ENCODE peak calls at places on chromosomes 11 and 22, in nine cellular contexts. A is dorsolateral prefrontal cortex, H is pancreas, V is astrocyte, G is cardiac muscle cell, S is heart right ventricle, J is endothelial cell, M is PC-3, R is GM10248. Q is an unnamed sample.

GRCh38 chr22:37267661-37268413 is 14.5 kb upstream of the CYTH4 start:
- DNase-seq in M (no peak), A (no peak), V (no peak), H (no peak), G (no peak), R (no peak), J (no peak), S (no peak), Q (no peak)

GRCh38 chr22:36493690-36494110 is 12.3 kb upstream of the TXN2 start:
- DNase-seq in H (no peak), R (peak), A (no peak), G (no peak), M (no peak), J (no peak), V (no peak), S (peak), Q (no peak)

GRCh38 chr22:20063271-20064139 is 16.5 kb upstream of the DGCR8 start:
- DNase-seq in A (no peak), H (no peak), J (no peak), S (no peak), M (no peak), V (no peak), G (no peak), R (no peak), Q (no peak)

GRCh38 chr11:86938900-86939880 is 16.0 kb downstream of the FZD4 start:
- DNase-seq in R (peak), H (no peak), M (peak), A (no peak), S (peak), G (peak), J (peak), V (no peak), Q (peak)

GRCh38 chr11:119263352-119263940 is 53.5 kb downstream of the MCAM start:
- DNase-seq in M (no peak), G (peak), J (no peak), S (no peak), A (no peak), H (no peak), R (peak), V (no peak), Q (no peak)

GRCh38 chr11:66219846-66220565 is 48.4 kb upstream of the RAB1B start:
- DNase-seq in G (no peak), M (no peak), J (no peak), A (peak), V (no peak), R (no peak), S (no peak), H (no peak), Q (no peak)

GRCh38 chr22:19691721-19692341 is 22.5 kb upstream of the SEPTIN5 start:
- DNase-seq in H (no peak), R (no peak), M (peak), G (peak), J (no peak), S (no peak), A (no peak), V (peak), Q (peak)

GRCh38 chr11:118120793-118121192 is 31.8 kb downstream of the SCN4B start:
- DNase-seq in S (no peak), A (no peak), H (no peak), G (no peak), R (no peak), J (no peak), M (no peak), V (no peak), Q (no peak)

GRCh38 chr22:47632646-47633045 is 870.2 kb downstream of the TBC1D22A start:
- DNase-seq in R (no peak), G (no peak), S (no peak), J (no peak), V (no peak), A (no peak), M (peak), H (no peak), Q (no peak)

GRCh38 chr11:132140056-132140455 is 769.6 kb downstream of the NTM start:
- DNase-seq in R (no peak), A (no peak), V (no peak), H (no peak), S (no peak), G (no peak), M (no peak), J (no peak), Q (no peak)

GRCh38 chr11:12278766-12279671 is 98.4 kb upstream of the PARVA start:
- DNase-seq in H (no peak), G (no peak), A (no peak), S (no peak), V (no peak), M (no peak), J (no peak), R (no peak), Q (no peak)

GRCh38 chr11:50412832-50413231 is 380.2 kb downstream of the OR4C45 start:
- DNase-seq in H (no peak), M (no peak), J (no peak), R (no peak), G (no peak), A (no peak), V (no peak), S (no peak), Q (no peak)

GRCh38 chr11:130765369-130765768 is 150.9 kb downstream of the SNX19 start:
- DNase-seq in M (no peak), R (no peak), V (no peak), A (no peak), G (no peak), H (no peak), J (no peak), S (no peak), Q (no peak)

GRCh38 chr11:66886671-66887221 is 29.9 kb downstream of the LRFN4 start:
- DNase-seq in J (no peak), G (peak), M (no peak), V (peak), S (peak), A (no peak), H (no peak), R (no peak), Q (peak)

GRCh38 chr11:110951041-110951440 is 238.8 kb upstream of the ARHGAP20 start:
- DNase-seq in R (no peak), S (no peak), M (no peak), J (no peak), G (no peak), A (no peak), H (no peak), V (no peak), Q (no peak)
- TF ChIP-seq CTCF in R (no peak), S (no peak), M (no peak), J (no peak), G (no peak), A (no peak), H (no peak), V (no peak), Q (no peak)

GRCh38 chr22:32410459-32410858 is 1.6 kb downstream of the RTCB start:
- DNase-seq in H (no peak), V (no peak), J (no peak), A (no peak), S (no peak), M (peak), R (no peak), G (no peak), Q (no peak)

GRCh38 chr22:32416556-32417085 is 4.6 kb upstream of the RTCB start:
- DNase-seq in H (no peak), V (no peak), G (peak), R (no peak), M (no peak), S (no peak), A (no peak), J (no peak), Q (no peak)

GRCh38 chr22:32411829-32412592 is at the start of gene RTCB:
- DNase-seq in J (peak), S (peak), G (peak), H (peak), R (peak), A (peak), V (peak), M (peak), Q (peak)

GRCh38 chr22:32411388-32411787 is 659 bp downstream of the RTCB start:
- DNase-seq in G (peak), H (no peak), A (no peak), M (peak), J (no peak), V (peak), S (no peak), R (no peak), Q (no peak)

DNA sequence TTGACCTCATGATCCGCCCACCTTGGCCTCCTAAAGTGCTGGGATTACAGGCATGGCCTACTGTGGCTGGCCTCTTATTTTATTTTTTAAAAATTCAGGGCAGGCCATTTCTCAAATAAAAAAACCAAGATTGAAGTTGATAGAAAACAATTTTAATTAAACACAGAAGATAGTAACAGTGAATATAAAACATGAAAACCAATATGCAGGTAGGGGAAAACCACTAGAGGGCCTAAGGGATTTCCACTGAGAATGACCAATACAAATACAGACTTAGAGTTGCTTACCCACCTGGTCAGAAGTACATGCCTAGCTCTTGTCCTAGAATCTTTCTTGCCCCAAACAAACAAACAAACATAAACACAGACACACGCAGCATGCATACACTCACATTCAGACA is 1.7 kb upstream of the RTCB start:
- DNase-seq in H (no peak), V (peak), G (peak), J (peak), S (no peak), A (no peak), M (peak), R (peak), Q (peak)
- TF ChIP-seq CTCF in H (no peak), V (peak), G (peak), J (peak), S (no peak), A (peak), M (peak), R (peak), Q (no peak)

GRCh38 chr11:46279393-46280099 is 2.1 kb downstream of the CREB3L1 start:
- DNase-seq in H (peak), J (peak), A (peak), S (peak), R (no peak), V (peak), G (peak), M (peak), Q (no peak)

GRCh38 chr11:46277313-46277622 is 194 bp upstream of the CREB3L1 start:
- DNase-seq in H (peak), S (peak), R (peak), A (no peak), V (no peak), J (no peak), G (peak), M (peak), Q (no peak)

GRCh38 chr11:46277623-46278386 is at the start of gene CREB3L1:
- DNase-seq in G (peak), H (peak), A (no peak), S (peak), J (peak), V (no peak), R (no peak), M (no peak), Q (no peak)

GRCh38 chr11:46275964-46276641 is 1.4 kb upstream of the CREB3L1 start:
- DNase-seq in J (no peak), G (no peak), A (no peak), M (no peak), S (no peak), R (no peak), V (no peak), H (peak), Q (no peak)

GRCh38 chr11:46278387-46279173 is 1.1 kb downstream of the CREB3L1 start:
- DNase-seq in A (no peak), V (no peak), R (no peak), M (no peak), S (peak), J (peak), H (peak), G (peak), Q (no peak)
- TF ChIP-seq CTCF in A (no peak), V (peak), R (peak), M (peak), S (peak), J (peak), H (peak), G (peak), Q (no peak)

GRCh38 chr11:108958446-108959123 is 293.7 kb downstream of the DDX10 start:
- DNase-seq in G (peak), S (no peak), A (no peak), V (peak), M (peak), R (no peak), J (no peak), H (no peak), Q (peak)
- TF ChIP-seq CTCF in G (no peak), S (no peak), A (no peak), V (no peak), M (no peak), R (no peak), J (no peak), H (no peak), Q (no peak)

DNA sequence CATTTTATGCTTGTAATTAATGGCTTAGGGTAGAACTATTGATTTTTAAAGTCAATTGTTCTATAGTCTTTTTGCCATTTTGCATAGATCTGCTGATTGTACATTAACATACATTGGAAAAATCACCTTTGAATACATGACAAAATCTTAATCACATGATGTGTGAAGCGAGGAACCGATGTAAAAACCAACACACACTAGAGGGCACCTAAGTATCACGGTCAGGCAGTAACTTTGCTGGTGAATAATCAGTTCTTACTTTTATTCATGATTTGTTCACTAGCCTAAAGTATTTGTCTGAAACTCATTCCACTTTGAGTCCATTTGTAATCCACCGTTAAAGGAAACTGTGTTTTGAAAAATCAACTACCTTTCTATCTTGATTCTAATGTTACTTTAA is 28.2 kb downstream of the JHY start:
- DNase-seq in G (peak), S (no peak), H (no peak), M (peak), R (no peak), V (peak), A (no peak), J (no peak), Q (peak)
- TF ChIP-seq CTCF in G (peak), S (peak), H (no peak), M (peak), R (peak), V (peak), A (peak), J (no peak), Q (peak)

DNA sequence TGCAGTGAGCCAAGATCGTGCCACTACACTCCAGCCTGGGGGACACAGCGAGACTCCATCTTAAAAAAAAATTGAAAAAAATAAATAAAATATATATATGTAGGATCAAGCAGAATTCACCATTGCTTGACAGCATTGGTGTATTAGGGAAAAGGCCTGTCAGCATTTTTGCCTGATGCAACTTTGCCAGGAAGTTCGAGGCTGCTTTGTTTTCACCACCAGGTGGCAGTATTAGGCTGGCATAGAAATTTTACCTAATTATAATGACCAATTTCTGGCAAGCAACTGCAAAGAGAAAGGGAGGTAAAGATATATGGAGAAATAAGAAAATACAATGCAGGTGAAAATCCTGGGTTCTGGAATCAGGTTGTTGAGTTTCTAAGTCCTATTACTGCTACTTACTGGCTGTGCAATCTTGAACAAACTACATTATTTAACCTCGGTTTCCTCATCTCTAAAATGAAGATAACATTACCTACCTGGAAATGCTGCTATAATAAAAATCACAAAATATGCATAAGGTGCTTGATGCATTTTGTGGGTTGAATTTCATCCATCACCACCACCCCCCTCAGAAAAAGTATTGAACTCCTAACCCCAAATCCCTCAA is 24.7 kb downstream of the LAYN start:
- DNase-seq in S (peak), M (peak), V (no peak), A (no peak), J (peak), G (peak), R (peak), H (peak), Q (peak)
- TF ChIP-seq CTCF in S (peak), M (peak), V (peak), A (peak), J (peak), G (peak), R (peak), H (peak), Q (peak)

DNA sequence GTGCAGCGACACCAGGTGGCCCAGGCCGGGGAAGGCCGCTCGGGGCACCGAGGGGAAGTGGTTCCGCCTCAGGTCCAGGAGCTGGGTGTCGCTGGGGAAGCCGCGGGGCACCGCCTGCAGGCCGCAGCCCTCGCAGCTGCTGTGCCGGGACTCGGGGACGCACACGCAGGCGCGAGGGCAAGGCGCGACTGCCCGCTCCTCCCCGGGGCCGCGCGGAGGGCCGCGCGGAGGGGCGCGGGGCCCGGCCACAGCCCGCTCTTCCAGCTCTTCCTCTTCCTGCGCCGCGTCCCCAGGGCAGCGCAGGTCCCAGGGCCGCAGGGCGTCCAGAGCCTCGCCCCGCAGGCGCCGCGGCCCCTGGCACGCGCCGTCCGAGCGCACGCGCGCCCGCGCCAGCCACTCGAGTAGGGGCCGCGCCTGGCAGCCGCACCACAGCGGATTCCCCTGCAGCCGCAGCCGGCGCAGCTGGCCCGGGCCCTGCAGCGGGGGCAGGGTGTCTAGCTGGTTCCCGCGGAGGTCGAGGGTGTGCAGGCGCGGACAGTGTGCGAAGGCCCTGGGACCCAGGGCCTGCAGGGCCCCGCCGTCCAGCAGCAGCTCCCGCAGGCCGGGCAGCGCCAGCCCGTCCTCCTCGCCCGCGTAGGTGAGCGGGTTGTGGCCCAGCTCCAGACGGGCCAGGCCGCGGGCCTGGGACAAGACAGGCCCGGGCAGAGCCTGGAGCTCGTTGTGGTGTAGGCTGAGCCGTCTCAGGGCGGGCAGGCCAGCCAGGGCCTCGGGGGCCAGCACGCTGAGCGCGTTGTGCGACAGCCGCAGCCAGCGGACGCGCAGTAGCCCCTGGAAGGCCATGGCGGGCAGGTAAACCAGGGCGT is 2.8 kb downstream of the CHADL start:
- DNase-seq in J (peak), V (no peak), A (no peak), M (peak), S (peak), H (peak), G (peak), R (peak), Q (peak)
- TF ChIP-seq CTCF in J (no peak), V (no peak), A (peak), M (peak), S (peak), H (peak), G (peak), R (peak), Q (peak)

Q was measured in MCF 10A.